ENCODE peak calls at places on chromosomes 2 and 18, in four cellular contexts. H is GM23338, K is OCI-LY7, P is SK-N-SH. Q is an unnamed sample.

GRCh38 chr2:9573013-9573708 is 17.5 kb upstream of the ADAM17 start:
- DNase-seq in H (no peak), K (no peak), P (no peak), Q (no peak)

GRCh38 chr2:62576276-62576939 is 70.4 kb upstream of the TMEM17 start:
- DNase-seq in H (no peak), K (no peak), P (no peak), Q (no peak)

GRCh38 chr2:132593171-132593570 is 76.8 kb downstream of the LYPD1 start:
- DNase-seq in H (no peak), K (no peak), P (no peak), Q (peak)

GRCh38 chr2:74991977-74992376 is 33.5 kb downstream of the POLE4 start:
- DNase-seq in H (peak), K (no peak), P (no peak), Q (peak)

GRCh38 chr2:179263460-179264237 is 983 bp downstream of the SESTD1 start:
- DNase-seq in H (peak), K (peak), P (peak), Q (peak)

GRCh38 chr2:234241656-234242445 is 191.3 kb downstream of the SPP2 start:
- DNase-seq in H (no peak), K (no peak), P (no peak), Q (no peak)

GRCh38 chr18:76951600-76952247 is 129.4 kb downstream of the ZNF236 start:
- DNase-seq in H (no peak), K (no peak), P (no peak), Q (no peak)

GRCh38 chr2:38778686-38779082 is 674 bp downstream of the GEMIN6 start:
- DNase-seq in H (no peak), K (peak), P (peak), Q (no peak)

GRCh38 chr2:43125090-43125998 is 101.1 kb downstream of the ZFP36L2 start:
- DNase-seq in H (no peak), K (peak), P (no peak), Q (peak)

GRCh38 chr18:79872423-79872822 is 74.7 kb downstream of the KCNG2 start:
- DNase-seq in H (no peak), K (no peak), P (no peak), Q (no peak)

GRCh38 chr2:218805627-218806026 is 23.7 kb downstream of the CYP27A1 start:
- DNase-seq in H (peak), K (no peak), P (no peak), Q (peak)

GRCh38 chr2:65128297-65129190 is 1.4 kb downstream of the RAB1A start:
- DNase-seq in H (no peak), K (peak), P (no peak), Q (peak)

GRCh38 chr2:108629417-108629816 is 89.9 kb upstream of the RANBP2 start:
- DNase-seq in H (no peak), K (peak), P (no peak), Q (no peak)

GRCh38 chr2:16162491-16163040 is 222.2 kb downstream of the MYCN start:
- DNase-seq in H (no peak), K (no peak), P (no peak), Q (no peak)
- TF ChIP-seq EZH2phosphoT487 in H (no peak), K (no peak), P (no peak), Q (no peak)

DNA sequence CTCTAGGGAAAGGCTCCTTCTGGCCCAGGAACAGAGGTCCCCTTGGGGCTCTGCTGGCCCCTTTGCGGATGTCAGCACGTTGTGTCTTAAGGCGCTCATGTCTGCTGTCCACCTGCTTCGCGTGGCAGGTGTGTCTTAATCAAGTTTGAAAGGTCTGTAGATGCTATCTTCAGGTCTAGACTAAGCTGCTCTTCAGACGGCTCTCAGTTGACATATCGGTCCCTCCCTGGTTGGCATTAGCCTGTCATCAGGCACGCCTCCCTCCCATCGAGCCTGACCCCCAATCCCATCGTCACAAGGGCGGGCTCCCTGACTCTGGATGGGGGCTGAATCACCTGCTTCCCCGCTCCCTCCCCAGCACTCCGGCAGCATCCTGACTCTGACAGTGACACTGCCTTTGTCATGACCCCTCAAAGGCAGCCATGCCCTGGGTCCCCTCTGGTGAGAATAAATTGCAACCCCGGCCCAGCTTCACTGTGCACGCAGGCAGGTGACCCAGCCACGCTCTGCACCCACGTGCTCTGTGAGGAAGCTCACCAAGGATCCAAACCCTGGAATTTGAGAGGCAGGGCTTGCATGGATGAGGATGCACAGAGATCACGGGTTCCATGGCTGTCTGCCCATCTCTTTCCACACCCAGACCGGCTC is 110.3 kb upstream of the GPC1 start:
- DNase-seq in H (no peak), K (no peak), P (no peak), Q (no peak)
- TF ChIP-seq CTCF in H (no peak), K (no peak), P (no peak), Q (no peak)

DNA sequence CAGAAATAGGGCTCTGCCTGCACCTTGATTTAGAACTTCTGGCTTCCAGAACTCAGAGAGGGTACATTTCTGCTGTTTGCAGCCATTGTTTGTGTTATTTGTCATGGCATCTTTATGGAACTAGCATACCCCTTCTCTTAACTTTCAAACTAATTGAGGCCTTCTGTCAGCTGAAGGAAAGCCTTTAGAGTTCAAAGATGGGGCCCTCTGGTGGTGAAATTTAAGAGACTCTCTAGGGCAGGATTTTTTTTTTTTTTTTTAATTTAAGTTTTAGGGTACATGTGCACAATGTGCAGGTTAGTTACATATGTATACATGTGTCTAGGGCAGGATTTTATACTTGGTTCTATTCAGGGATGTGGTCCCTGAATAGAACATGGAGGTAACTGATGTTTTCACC is 260.6 kb upstream of the LINC00305 start:
- DNase-seq in H (peak), K (peak), P (no peak), Q (peak)
- TF ChIP-seq EZH2phosphoT487 in H (no peak), K (no peak), P (no peak), Q (no peak)

GRCh38 chr18:46464926-46465655 is 191.9 kb downstream of the LOXHD1 start:
- DNase-seq in H (no peak), K (no peak), P (peak), Q (no peak)
- TF ChIP-seq CTCF in H (peak), K (no peak), P (peak), Q (peak)

Q was measured in hepatocyte.